ENCODE peak calls at places on chromosomes 7 and 10, in ten cellular contexts. E, T, B, W, O, I, F, V, J and L are unnamed samples.

GRCh38 chr7:38310601-38311057 is 37.2 kb upstream of the TARP start:
- DNase-seq in F (no peak), V (no peak), J (no peak), B (no peak), T (no peak), E (peak; percentile 31), O (no peak), I (peak; percentile 68), W (no peak), L (no peak)

GRCh38 chr10:80513106-80513505 is 24.6 kb upstream of the SH2D4B start:
- DNase-seq in F (no peak), E (no peak), I (no peak), B (no peak), T (peak; percentile 39), J (no peak), V (no peak), W (no peak), O (peak; percentile 36), L (no peak)

GRCh38 chr10:1401056-1401965 is 336.0 kb downstream of the ADARB2 start:
- DNase-seq in B (no peak), W (peak; percentile 72), T (no peak), F (no peak), V (no peak), O (no peak), J (no peak), I (no peak), E (peak; percentile 24), L (no peak)

GRCh38 chr10:58481569-58482109 is 31.0 kb upstream of the BICC1 start:
- DNase-seq in O (no peak), B (no peak), I (no peak), E (no peak), W (no peak), J (no peak), V (no peak), F (no peak), T (no peak), L (no peak)

GRCh38 chr10:114547056-114547455 is 111.0 kb downstream of the ABLIM1 start:
- DNase-seq in J (no peak), B (no peak), O (no peak), E (peak; percentile 58), W (no peak), I (no peak), T (no peak), V (no peak), F (no peak), L (no peak)

GRCh38 chr7:124263232-124263827 is 230.5 kb upstream of the TMEM229A start:
- DNase-seq in J (peak; percentile 28), I (no peak), V (no peak), W (no peak), O (no peak), B (no peak), T (no peak), F (no peak), E (no peak), L (no peak)

GRCh38 chr10:59245751-59246150 is 69.3 kb downstream of the PHYHIPL start:
- DNase-seq in V (no peak), B (no peak), E (no peak), O (no peak), T (no peak), J (no peak), I (no peak), W (no peak), F (no peak), L (no peak)

GRCh38 chr10:7541137-7542087 is 125.4 kb downstream of the ITIH5 start:
- DNase-seq in E (no peak), W (no peak), I (no peak), B (peak; percentile 77), J (no peak), O (no peak), V (no peak), F (peak; percentile 93), T (peak; percentile 89), L (no peak)

GRCh38 chr10:70197235-70197952 is 27.1 kb upstream of the SAR1A start:
- DNase-seq in F (no peak), T (no peak), W (no peak), E (no peak), O (no peak), I (no peak), V (no peak), J (no peak), B (no peak), L (no peak)

DNA sequence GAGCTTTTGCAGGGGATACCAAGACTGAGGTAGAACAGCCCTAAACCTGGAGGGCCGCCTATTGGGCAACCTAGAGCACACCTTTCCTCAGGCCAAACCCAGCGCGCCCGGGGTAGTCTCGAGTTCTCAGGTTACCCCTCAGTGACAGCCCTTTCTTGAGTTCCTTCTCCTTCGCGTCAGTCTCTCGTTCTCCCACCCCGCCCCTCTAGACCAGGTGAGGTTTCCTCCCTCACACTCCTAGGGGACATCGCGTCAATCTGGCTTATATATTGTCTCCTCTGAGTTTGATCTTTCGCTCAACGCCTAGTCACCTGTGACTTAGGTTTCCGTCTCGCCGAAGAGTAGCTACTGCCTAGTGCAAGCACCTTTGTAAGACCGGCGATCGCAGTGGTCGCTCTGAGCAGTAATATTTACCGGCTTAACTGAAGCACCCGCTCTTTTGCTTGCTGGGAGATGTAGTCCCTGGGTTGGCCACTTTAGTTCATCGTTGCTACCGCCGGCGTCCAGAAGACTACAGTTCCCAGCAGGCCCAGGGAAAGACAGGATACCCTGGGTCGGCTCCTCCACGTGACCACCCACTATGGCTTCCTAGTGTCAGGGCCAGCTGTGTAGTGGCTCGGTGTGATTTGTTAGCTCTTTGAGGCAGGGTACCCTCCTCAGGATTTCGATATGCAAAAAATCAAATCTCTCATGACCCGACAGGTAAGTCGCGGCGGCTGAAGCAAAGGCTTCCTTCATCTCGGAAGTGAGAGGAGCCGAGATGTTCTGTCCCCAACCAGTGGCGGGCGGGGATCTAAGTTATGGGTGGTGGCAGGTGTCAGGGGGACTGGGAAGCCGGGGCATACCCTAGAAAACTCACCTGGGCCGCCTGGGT is at the start of gene VPS50:
- DNase-seq in E (peak; percentile 94), F (peak; percentile 95), I (peak; percentile 98), W (peak; percentile 98), O (peak; percentile 97), B (peak; percentile 95), J (peak; percentile 95), V (peak; percentile 91), T (peak; percentile 97), L (peak; percentile 97)
- TF ChIP-seq POLR2A in E (no peak), F (peak; percentile 81), I (peak; percentile 76), W (no peak), O (no peak), B (no peak), J (peak; percentile 54), V (no peak), T (no peak), L (peak; percentile 29)

GRCh38 chr10:17058093-17058492 is 71.5 kb downstream of the CUBN start:
- DNase-seq in J (no peak), I (no peak), O (no peak), B (no peak), E (no peak), F (no peak), T (no peak), W (no peak), V (no peak), L (no peak)

GRCh38 chr10:17059197-17059688 is 70.4 kb downstream of the CUBN start:
- DNase-seq in W (no peak), J (no peak), I (no peak), E (no peak), T (no peak), F (no peak), O (no peak), B (no peak), V (no peak), L (no peak)

GRCh38 chr10:17062009-17062408 is 67.6 kb downstream of the CUBN start:
- DNase-seq in J (peak; percentile 50), T (no peak), O (no peak), E (no peak), I (no peak), B (no peak), W (no peak), V (no peak), F (no peak), L (no peak)

GRCh38 chr10:17061418-17061817 is 68.2 kb downstream of the CUBN start:
- DNase-seq in V (no peak), E (no peak), F (no peak), W (no peak), I (no peak), J (no peak), B (no peak), T (no peak), O (no peak), L (no peak)

DNA sequence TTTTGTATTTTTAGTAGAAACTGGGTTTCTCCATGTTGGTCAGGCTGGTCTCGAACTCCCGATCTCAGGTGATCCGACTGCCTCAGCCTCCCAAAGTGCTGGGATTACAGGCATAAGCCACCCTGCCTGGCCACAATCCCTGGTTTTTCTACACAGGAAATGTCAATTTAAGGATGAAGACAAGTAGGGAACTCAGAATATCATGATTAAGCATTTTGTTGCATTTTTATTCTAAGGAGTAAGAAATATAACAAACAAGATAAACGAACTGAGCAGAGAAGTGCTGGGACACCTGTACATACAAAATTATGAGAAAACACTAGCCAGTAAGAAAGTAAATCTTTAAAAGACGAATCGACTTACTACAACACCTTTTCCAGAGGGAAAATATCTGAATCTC is 69.3 kb downstream of the CUBN start:
- DNase-seq in W (no peak), F (no peak), B (no peak), V (no peak), J (no peak), O (no peak), T (no peak), E (no peak), I (no peak), L (no peak)
- H3K4me1 ChIP-seq in W (peaks cover 7% of the 10 kb centered on the region), F (no peaks in the 10 kb centered on the region), B (peaks cover 23% of the 10 kb centered on the region), V (no peaks in the 10 kb centered on the region), J (peaks cover 45% of the 10 kb centered on the region), O (no peaks in the 10 kb centered on the region), T (peaks cover 13% of the 10 kb centered on the region), E (peaks cover 14% of the 10 kb centered on the region), I (no peaks in the 10 kb centered on the region), L (no peaks in the 10 kb centered on the region)

GRCh38 chr7:158935062-158935461 is 78.7 kb downstream of the DYNC2I1 start:
- DNase-seq in E (no peak), O (no peak), F (no peak), W (no peak), T (no peak), B (no peak), J (no peak), V (no peak), I (no peak), L (no peak)
- TF ChIP-seq POLR2AphosphoS5 in E (no peak), O (no peak), F (no peak), W (no peak), T (no peak), B (no peak), J (no peak), V (no peak), I (no peak), L (no peak)

DNA sequence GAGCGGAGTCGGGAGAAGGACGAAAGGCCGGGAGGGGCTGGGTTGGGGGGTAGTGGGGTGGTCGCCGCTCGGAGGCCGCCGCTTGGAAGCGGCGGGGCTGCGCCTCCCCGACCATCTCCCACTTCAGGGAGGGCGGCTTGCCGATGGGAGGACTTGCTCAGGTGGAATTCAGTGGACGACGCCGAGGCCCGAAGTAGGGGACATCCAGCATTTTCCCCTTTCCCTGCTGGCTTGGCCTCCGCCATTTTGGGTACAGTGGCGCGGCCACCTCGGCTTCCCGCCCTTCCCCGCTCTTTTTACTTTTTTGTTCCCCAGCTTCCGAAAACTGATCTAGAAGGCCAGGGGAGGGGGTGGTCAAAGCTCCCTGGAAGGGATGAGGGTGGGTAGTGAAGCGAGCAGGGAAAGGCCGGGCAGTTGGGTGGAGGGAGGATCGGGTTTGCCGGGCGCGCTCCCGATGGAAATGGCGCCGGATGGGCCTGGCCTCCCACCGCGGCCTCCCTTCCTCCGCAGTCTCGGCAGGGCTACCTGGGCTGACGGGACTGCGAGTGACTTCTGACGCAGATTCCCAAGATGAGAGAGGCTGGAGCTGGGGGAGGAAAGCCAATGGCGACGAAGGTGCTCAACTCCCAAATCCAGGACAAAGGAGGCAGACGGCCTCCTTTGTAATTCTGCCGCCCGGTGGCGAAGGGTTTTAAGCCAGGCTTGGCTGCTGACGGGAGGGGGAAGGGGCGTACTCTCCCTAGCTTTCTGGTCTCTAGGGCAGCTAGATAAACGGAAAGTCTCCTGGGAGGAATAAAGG is at the start of gene PBLD:
- DNase-seq in I (peak; percentile 75), V (peak; percentile 76), E (peak; percentile 73), B (peak; percentile 83), W (peak; percentile 92), F (peak; percentile 71), J (peak; percentile 43), O (peak; percentile 91), T (peak; percentile 86), L (peak; percentile 71)
- TF ChIP-seq POLR2A in I (peak; percentile 80), V (no peak), E (peak; percentile 51), B (peak; percentile 44), W (no peak), F (peak; percentile 41), J (no peak), O (peak; percentile 46), T (peak; percentile 69), L (peak; percentile 83)